ENCODE peak calls at places on chromosomes 12 and 14, in six cellular contexts. One of them, this sample, is unnamed.
A peak's percentile ranks its signal among the peaks of the same experiment; 100 is the strongest.

GRCh38 chr12:67651380-67651695 is 2.8 kb downstream of the DYRK2 start:
- DNase-seq in glomerular endothelial cell: no peak
- DNase-seq in GF-D8: peak; percentile 31
- DNase-seq in ACHN: peak; percentile 66
- DNase-seq in breast epithelium: no peak
- DNase-seq in T-helper 9 cell: peak; percentile 12
- DNase-seq in this sample: no peak

GRCh38 chr14:72291908-72292688 is 359.9 kb downstream of the RGS6 start:
- DNase-seq in breast epithelium: no peak
- DNase-seq in glomerular endothelial cell: no peak
- DNase-seq in T-helper 9 cell: no peak
- DNase-seq in GF-D8: no peak
- DNase-seq in ACHN: peak; percentile 27
- DNase-seq in this sample: no peak

GRCh38 chr12:124921200-124922008 is 7.0 kb upstream of the UBC start:
- DNase-seq in breast epithelium: no peak
- DNase-seq in ACHN: peak; percentile 70
- DNase-seq in GF-D8: no peak
- DNase-seq in glomerular endothelial cell: no peak
- DNase-seq in T-helper 9 cell: peak; percentile 41
- DNase-seq in this sample: peak; percentile 65

GRCh38 chr14:80211143-80212024 is at the start of gene DIO2:
- DNase-seq in glomerular endothelial cell: no peak
- DNase-seq in GF-D8: no peak
- DNase-seq in ACHN: peak; percentile 7
- DNase-seq in T-helper 9 cell: no peak
- DNase-seq in breast epithelium: no peak
- DNase-seq in this sample: no peak

GRCh38 chr12:39990122-39991101 is 115.5 kb downstream of the SLC2A13 start:
- DNase-seq in T-helper 9 cell: peak; percentile 42
- DNase-seq in glomerular endothelial cell: no peak
- DNase-seq in GF-D8: peak; percentile 24
- DNase-seq in breast epithelium: no peak
- DNase-seq in ACHN: peak; percentile 68
- DNase-seq in this sample: peak; percentile 87

GRCh38 chr14:54771411-54772027 is 131.1 kb downstream of the GCH1 start:
- DNase-seq in ACHN: no peak
- DNase-seq in GF-D8: no peak
- DNase-seq in breast epithelium: no peak
- DNase-seq in glomerular endothelial cell: no peak
- DNase-seq in T-helper 9 cell: no peak
- DNase-seq in this sample: peak; percentile 79

GRCh38 chr14:91374897-91375747 is 42.5 kb downstream of the CCDC88C start:
- DNase-seq in T-helper 9 cell: no peak
- DNase-seq in glomerular endothelial cell: no peak
- DNase-seq in breast epithelium: no peak
- DNase-seq in GF-D8: no peak
- DNase-seq in ACHN: no peak
- DNase-seq in this sample: no peak

GRCh38 chr12:82413994-82414393 is 55.7 kb downstream of the METTL25 start:
- DNase-seq in breast epithelium: no peak
- DNase-seq in glomerular endothelial cell: no peak
- DNase-seq in ACHN: no peak
- DNase-seq in T-helper 9 cell: no peak
- DNase-seq in GF-D8: no peak
- DNase-seq in this sample: no peak

GRCh38 chr12:89704457-89704856 is 4.2 kb downstream of the ATP2B1 start:
- DNase-seq in T-helper 9 cell: no peak
- DNase-seq in glomerular endothelial cell: no peak
- DNase-seq in GF-D8: no peak
- DNase-seq in ACHN: no peak
- DNase-seq in breast epithelium: no peak
- DNase-seq in this sample: no peak

GRCh38 chr12:57230381-57231155 is 1.1 kb downstream of the SHMT2 start:
- DNase-seq in T-helper 9 cell: no peak
- DNase-seq in breast epithelium: no peak
- DNase-seq in glomerular endothelial cell: no peak
- DNase-seq in GF-D8: no peak
- DNase-seq in ACHN: no peak
- DNase-seq in this sample: no peak

GRCh38 chr12:23949212-23950010 is at the start of gene SOX5:
- DNase-seq in breast epithelium: no peak
- DNase-seq in glomerular endothelial cell: no peak
- DNase-seq in GF-D8: no peak
- DNase-seq in T-helper 9 cell: no peak
- DNase-seq in ACHN: no peak
- DNase-seq in this sample: no peak

GRCh38 chr14:102927346-102927877 is 4.9 kb downstream of the AMN start:
- DNase-seq in breast epithelium: no peak
- DNase-seq in GF-D8: no peak
- DNase-seq in ACHN: no peak
- DNase-seq in T-helper 9 cell: no peak
- DNase-seq in glomerular endothelial cell: no peak
- DNase-seq in this sample: no peak

GRCh38 chr12:15074351-15074750 is 101.5 kb downstream of the PDE6H start:
- DNase-seq in GF-D8: no peak
- DNase-seq in breast epithelium: no peak
- DNase-seq in ACHN: no peak
- DNase-seq in glomerular endothelial cell: no peak
- DNase-seq in T-helper 9 cell: no peak
- DNase-seq in this sample: no peak

GRCh38 chr12:94710933-94711332 is 60.6 kb upstream of the TMCC3 start:
- DNase-seq in T-helper 9 cell: no peak
- DNase-seq in breast epithelium: no peak
- DNase-seq in GF-D8: no peak
- DNase-seq in glomerular endothelial cell: no peak
- DNase-seq in ACHN: peak; percentile 61
- DNase-seq in this sample: no peak

GRCh38 chr12:131011165-131012079 is 57.7 kb downstream of the ADGRD1 start:
- DNase-seq in breast epithelium: peak; percentile 24
- DNase-seq in GF-D8: no peak
- DNase-seq in T-helper 9 cell: no peak
- DNase-seq in glomerular endothelial cell: no peak
- DNase-seq in ACHN: no peak
- DNase-seq in this sample: peak; percentile 43

GRCh38 chr14:70955543-70956480 is 48.6 kb downstream of the PCNX1 start:
- DNase-seq in GF-D8: no peak
- DNase-seq in T-helper 9 cell: peak; percentile 31
- DNase-seq in glomerular endothelial cell: no peak
- DNase-seq in breast epithelium: no peak
- DNase-seq in ACHN: peak; percentile 19
- DNase-seq in this sample: no peak

GRCh38 chr12:74415633-74416032 is 122.0 kb upstream of the ATXN7L3B start:
- DNase-seq in T-helper 9 cell: no peak
- DNase-seq in breast epithelium: no peak
- DNase-seq in ACHN: peak; percentile 59
- DNase-seq in glomerular endothelial cell: no peak
- DNase-seq in GF-D8: no peak
- DNase-seq in this sample: no peak

GRCh38 chr12:121628536-121628935 is 2.2 kb downstream of the ORAI1 start:
- DNase-seq in glomerular endothelial cell: no peak
- DNase-seq in ACHN: no peak
- DNase-seq in GF-D8: no peak
- DNase-seq in T-helper 9 cell: no peak
- DNase-seq in breast epithelium: no peak
- DNase-seq in this sample: no peak

GRCh38 chr12:132238487-132239248 is 90.7 kb downstream of the GALNT9 start:
- DNase-seq in breast epithelium: no peak
- DNase-seq in GF-D8: no peak
- DNase-seq in glomerular endothelial cell: no peak
- DNase-seq in T-helper 9 cell: no peak
- DNase-seq in ACHN: no peak
- DNase-seq in this sample: no peak

GRCh38 chr12:99553461-99553860 is 94.1 kb upstream of the GARIN6 start:
- DNase-seq in T-helper 9 cell: no peak
- DNase-seq in GF-D8: no peak
- DNase-seq in ACHN: no peak
- DNase-seq in breast epithelium: no peak
- DNase-seq in glomerular endothelial cell: no peak
- DNase-seq in this sample: no peak

This sample was measured in lower leg skin.